ENCODE peak calls at places on chromosomes 3 and 15, in ten cellular contexts. W, Z, P, I, D, O, V, N, J and L are unnamed samples.

GRCh38 chr15:39852237-39852636 is 67.8 kb downstream of the GPR176 start:
- DNase-seq in V (no peak), Z (peak; percentile 81), P (peak; percentile 59), I (no peak), N (no peak), O (peak; percentile 67), D (no peak), J (peak; percentile 80), W (no peak), L (no peak)

GRCh38 chr15:66019826-66020398 is 150.6 kb downstream of the RAB11A start:
- DNase-seq in Z (no peak), V (no peak), D (no peak), I (no peak), W (no peak), N (no peak), J (no peak), O (no peak), P (no peak), L (no peak)

GRCh38 chr3:43076857-43077256 is 29.0 kb downstream of the POMGNT2 start:
- DNase-seq in N (no peak), Z (no peak), D (no peak), I (no peak), J (no peak), V (no peak), O (no peak), P (no peak), W (no peak), L (no peak)

GRCh38 chr3:126361211-126361610 is 4.0 kb upstream of the KLF15 start:
- DNase-seq in D (no peak), V (no peak), Z (no peak), I (peak; percentile 15), N (no peak), W (no peak), P (no peak), J (no peak), O (no peak), L (no peak)

GRCh38 chr3:8749316-8749715 is 15.7 kb downstream of the CAV3 start:
- DNase-seq in N (no peak), J (no peak), O (no peak), V (no peak), D (no peak), W (no peak), P (no peak), I (peak; percentile 8), Z (no peak), L (no peak)

GRCh38 chr3:109050591-109051167 is 67.3 kb downstream of the MORC1 start:
- DNase-seq in I (no peak), N (no peak), W (no peak), Z (no peak), D (peak; percentile 24), V (no peak), J (peak; percentile 37), P (peak; percentile 28), O (no peak), L (no peak)

GRCh38 chr3:61172684-61173083 is 78.6 kb downstream of the FHIT start:
- DNase-seq in I (no peak), J (no peak), W (peak; percentile 11), D (no peak), P (no peak), O (no peak), N (no peak), Z (no peak), V (no peak), L (no peak)

GRCh38 chr3:63274359-63274758 is 3.7 kb upstream of the SYNPR start:
- DNase-seq in N (no peak), O (no peak), J (no peak), W (no peak), Z (no peak), I (no peak), D (no peak), P (no peak), V (no peak), L (no peak)

GRCh38 chr15:63973212-63974009 is 72.9 kb downstream of the DAPK2 start:
- DNase-seq in I (no peak), P (peak; percentile 68), Z (peak; percentile 44), O (peak; percentile 35), V (no peak), N (no peak), W (no peak), D (no peak), J (peak; percentile 84), L (no peak)

GRCh38 chr3:101325393-101326134 is 5.2 kb upstream of the IMPG2 start:
- DNase-seq in D (no peak), N (no peak), Z (no peak), O (no peak), P (no peak), J (no peak), V (no peak), W (no peak), I (no peak), L (no peak)

GRCh38 chr15:92809880-92810361 is 90.2 kb upstream of the CHD2 start:
- DNase-seq in O (peak; percentile 57), J (peak; percentile 56), W (no peak), I (no peak), V (no peak), N (peak; percentile 19), D (no peak), Z (no peak), P (peak; percentile 56), L (peak; percentile 22)

GRCh38 chr15:40104865-40105516 is 3.7 kb downstream of the BMF start:
- DNase-seq in D (peak; percentile 77), I (peak; percentile 77), V (peak; percentile 86), J (peak; percentile 88), W (no peak), Z (peak; percentile 57), O (peak; percentile 85), N (peak; percentile 75), P (peak; percentile 94), L (peak; percentile 80)

GRCh38 chr3:57170946-57171345 is 5.8 kb upstream of the IL17RD start:
- DNase-seq in I (no peak), V (no peak), J (no peak), W (no peak), O (no peak), P (no peak), N (no peak), D (no peak), Z (no peak), L (no peak)

GRCh38 chr3:124845406-124845805 is 41.8 kb downstream of the ITGB5 start:
- DNase-seq in N (no peak), O (peak; percentile 90), Z (peak; percentile 76), J (peak; percentile 96), I (no peak), V (no peak), D (no peak), W (no peak), P (peak; percentile 93), L (no peak)

GRCh38 chr3:152841131-152841530 is 6.2 kb downstream of the P2RY1 start:
- DNase-seq in Z (no peak), V (no peak), W (no peak), J (no peak), O (no peak), D (no peak), N (no peak), I (no peak), P (no peak), L (no peak)

GRCh38 chr3:127168271-127168670 is 24.7 kb upstream of the PRR23E start:
- DNase-seq in D (no peak), Z (no peak), N (no peak), V (no peak), W (no peak), P (no peak), J (no peak), I (no peak), O (no peak), L (no peak)

GRCh38 chr15:62940755-62941361 is 101.7 kb upstream of the TPM1 start:
- DNase-seq in D (no peak), J (peak; percentile 98), V (no peak), Z (peak; percentile 86), P (peak; percentile 96), N (peak; percentile 77), W (no peak), I (no peak), O (peak; percentile 98), L (peak; percentile 28)

GRCh38 chr3:127159547-127159946 is 33.4 kb upstream of the PRR23E start:
- DNase-seq in I (no peak), J (no peak), V (no peak), W (peak; percentile 75), O (no peak), P (no peak), D (peak; percentile 82), Z (no peak), N (no peak), L (no peak)

GRCh38 chr15:96535148-96535547 is 204.6 kb downstream of the NR2F2 start:
- DNase-seq in N (no peak), P (no peak), J (no peak), V (no peak), W (no peak), Z (no peak), O (no peak), I (no peak), D (no peak), L (no peak)

GRCh38 chr15:52124270-52124878 is 11.8 kb upstream of the BCL2L10 start:
- DNase-seq in Z (no peak), P (peak; percentile 60), I (no peak), J (peak; percentile 79), N (no peak), V (no peak), D (no peak), O (no peak), W (no peak), L (no peak)

GRCh38 chr3:46662771-46663551 is 30.5 kb downstream of the ALS2CL start:
- DNase-seq in O (peak; percentile 76), J (peak; percentile 81), Z (no peak), N (peak; percentile 81), V (no peak), P (peak; percentile 31), I (no peak), D (no peak), W (no peak), L (peak; percentile 55)

GRCh38 chr3:11379238-11379823 is 107.1 kb downstream of the ATG7 start:
- DNase-seq in W (peak; percentile 49), I (no peak), D (peak; percentile 47), V (no peak), Z (no peak), N (no peak), J (peak; percentile 61), O (peak; percentile 60), P (peak; percentile 59), L (no peak)

GRCh38 chr15:78023081-78023665 is 54.3 kb downstream of the TBC1D2B start:
- DNase-seq in Z (no peak), D (no peak), N (no peak), O (no peak), W (no peak), J (no peak), P (no peak), I (no peak), V (no peak), L (no peak)

GRCh38 chr15:69499521-69500201 is 47.0 kb downstream of the RPLP1 start:
- DNase-seq in I (peak; percentile 76), W (no peak), D (no peak), J (no peak), N (no peak), V (no peak), O (no peak), P (no peak), Z (no peak), L (no peak)